ENCODE peak calls at places on chromosomes 16 and 17, in four cellular contexts. I is stomach, E is suprapubic skin, R is cardiac muscle cell. P is an unnamed sample. For H3K4me1, the result is how much of the 10 kb centered on the place peaks cover.

GRCh38 chr16:1960665-1961630 is 1.6 kb downstream of the NDUFB10 start:
- DNase-seq in I (no peak), E (no peak), R (no peak), P (no peak)

GRCh38 chr17:5078106-5079028 is at the start of gene ZFP3:
- DNase-seq in I (peak), E (peak), R (peak), P (peak)

GRCh38 chr16:58426960-58427359 is 34.7 kb downstream of the GINS3 start:
- DNase-seq in I (no peak), E (no peak), R (no peak), P (peak)

GRCh38 chr16:2985457-2985856 is 5.2 kb upstream of the PKMYT1 start:
- DNase-seq in I (no peak), E (no peak), R (no peak), P (peak)

GRCh38 chr17:49403514-49404289 is 11.0 kb downstream of the PHB1 start:
- DNase-seq in I (no peak), E (peak), R (no peak), P (no peak)

GRCh38 chr17:75273968-75274708 is 3.1 kb upstream of the MIF4GD start:
- DNase-seq in I (no peak), E (no peak), R (no peak), P (no peak)

GRCh38 chr17:12730931-12731521 is 58.3 kb upstream of the ARHGAP44 start:
- DNase-seq in I (peak), E (no peak), R (peak), P (peak)

GRCh38 chr17:48392836-48393235 is 37.2 kb downstream of the SKAP1 start:
- DNase-seq in I (no peak), E (no peak), R (no peak), P (no peak)

GRCh38 chr17:37176683-37177082 is 199.1 kb upstream of the C17orf78 start:
- DNase-seq in I (no peak), E (no peak), R (no peak), P (no peak)

GRCh38 chr17:74768069-74768762 is 7.9 kb downstream of the NAT9 start:
- DNase-seq in I (peak), E (no peak), R (no peak), P (peak)

GRCh38 chr16:23509763-23510153 is 536 bp downstream of the GGA2 start:
- DNase-seq in I (no peak), E (no peak), R (peak), P (peak)

GRCh38 chr16:11056090-11056988 is 112.0 kb downstream of the CLEC16A start:
- DNase-seq in I (no peak), E (no peak), R (no peak), P (no peak)

DNA sequence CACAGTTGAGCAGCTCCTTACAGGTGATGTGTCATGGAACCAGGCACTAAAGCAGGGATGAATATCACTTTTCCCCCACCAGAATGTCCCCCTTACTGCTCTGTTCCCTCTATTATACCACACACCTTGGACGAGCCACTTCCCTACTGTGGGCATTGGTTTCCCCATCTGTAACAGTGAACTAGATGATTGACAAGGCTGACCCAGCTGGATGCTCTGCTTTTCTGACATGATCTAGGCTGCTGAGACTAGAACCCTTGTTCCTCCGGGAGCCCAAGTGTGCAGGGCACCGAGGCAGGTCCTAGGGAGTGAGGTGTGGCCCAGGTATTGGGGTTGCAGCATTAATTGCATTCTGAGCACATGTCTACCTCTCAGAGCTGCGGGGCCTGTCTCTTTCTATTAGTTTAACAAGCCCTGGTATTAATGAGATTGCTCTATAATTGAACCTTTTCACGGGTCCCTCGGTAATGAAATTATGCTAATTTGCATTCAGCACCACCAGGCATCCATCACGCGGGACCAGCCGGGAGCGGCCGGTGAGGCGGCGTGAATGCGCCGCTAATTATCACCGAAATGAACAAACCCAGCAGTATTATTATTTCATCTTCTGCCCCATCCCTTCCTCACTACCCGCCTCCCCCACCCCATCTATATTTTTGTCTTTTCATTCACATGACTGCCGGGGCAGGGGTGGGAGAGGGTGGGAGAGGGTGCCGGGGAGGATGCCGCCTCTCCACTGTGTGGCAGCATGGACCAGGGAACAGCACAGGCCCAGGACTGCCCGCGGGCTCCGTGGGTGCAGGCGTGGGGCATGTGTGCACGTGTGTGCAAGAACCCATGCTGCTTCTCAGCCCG is 121.2 kb downstream of the CYLD start:
- DNase-seq in I (no peak), E (no peak), R (no peak), P (no peak)
- TF ChIP-seq CTCF in I (no peak), E (no peak), R (no peak), P (no peak)

GRCh38 chr16:14632693-14633569 is at the start of gene BFAR:
- DNase-seq in I (peak), E (peak), R (peak), P (peak)
- H3K4me1 ChIP-seq in I (under half), E (half or more), R (under half), P (half or more)

DNA sequence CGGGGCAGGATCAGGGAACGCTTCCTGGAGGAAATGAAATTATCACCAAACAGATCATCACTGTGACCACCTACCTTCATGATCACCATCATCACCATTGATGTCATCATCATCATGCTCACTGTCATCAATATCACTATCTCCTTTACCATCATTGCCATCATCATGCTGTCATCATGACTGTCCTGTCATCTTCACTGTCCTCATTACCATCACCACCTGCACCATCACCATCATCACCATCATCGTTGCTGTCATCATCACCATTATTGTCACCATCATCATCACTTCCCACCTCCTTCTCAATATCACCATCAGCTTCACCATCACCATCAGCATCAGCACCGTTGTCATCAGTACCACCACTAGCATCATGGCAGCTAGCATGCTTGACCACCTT is 65.3 kb downstream of the NTN1 start:
- DNase-seq in I (no peak), E (no peak), R (no peak), P (no peak)
- TF ChIP-seq CTCF in I (no peak), E (no peak), R (no peak), P (no peak)

GRCh38 chr16:53131363-53132071 is 76.7 kb downstream of the CHD9 start:
- DNase-seq in I (peak), E (peak), R (peak), P (peak)
- H3K4me1 ChIP-seq in I (under half), E (under half), R (under half), P (half or more)

GRCh38 chr16:26721290-26721689 is 345.4 kb upstream of the C16orf82 start:
- DNase-seq in I (no peak), E (no peak), R (no peak), P (no peak)

GRCh38 chr16:26715969-26716368 is 350.8 kb upstream of the C16orf82 start:
- DNase-seq in I (no peak), E (no peak), R (no peak), P (no peak)

GRCh38 chr16:26717826-26718225 is 348.9 kb upstream of the C16orf82 start:
- DNase-seq in I (no peak), E (no peak), R (no peak), P (no peak)
- TF ChIP-seq CTCF in I (no peak), E (no peak), R (no peak), P (no peak)

DNA sequence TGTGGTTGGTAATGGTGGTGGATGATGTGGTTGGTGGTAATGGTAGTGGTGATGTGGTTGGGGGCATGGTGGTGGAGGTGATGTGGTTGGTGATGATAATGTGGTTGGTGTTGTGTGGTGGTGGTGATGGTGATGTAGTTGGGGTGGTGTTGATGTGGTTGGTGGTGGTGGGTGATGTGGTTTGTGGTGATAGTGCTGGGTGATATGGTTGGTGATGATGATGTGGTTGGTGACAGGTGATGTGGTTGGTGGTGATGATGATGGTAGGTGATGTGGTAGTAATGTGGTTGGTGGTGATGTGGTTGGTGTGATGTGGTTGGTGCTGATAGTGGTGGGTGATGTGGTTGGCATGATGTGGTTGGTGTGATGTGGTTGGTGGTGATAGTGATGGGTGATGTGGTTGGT is 29.4 kb downstream of the BAHCC1 start:
- DNase-seq in I (no peak), E (no peak), R (no peak), P (no peak)
- H3K4me1 ChIP-seq in I (half or more), E (half or more), R (under half), P (half or more)

GRCh38 chr16:84312783-84313382 is 18.2 kb downstream of the WFDC1 start:
- DNase-seq in I (no peak), E (no peak), R (peak), P (no peak)
- TF ChIP-seq CTCF in I (no peak), E (no peak), R (no peak), P (no peak)

DNA sequence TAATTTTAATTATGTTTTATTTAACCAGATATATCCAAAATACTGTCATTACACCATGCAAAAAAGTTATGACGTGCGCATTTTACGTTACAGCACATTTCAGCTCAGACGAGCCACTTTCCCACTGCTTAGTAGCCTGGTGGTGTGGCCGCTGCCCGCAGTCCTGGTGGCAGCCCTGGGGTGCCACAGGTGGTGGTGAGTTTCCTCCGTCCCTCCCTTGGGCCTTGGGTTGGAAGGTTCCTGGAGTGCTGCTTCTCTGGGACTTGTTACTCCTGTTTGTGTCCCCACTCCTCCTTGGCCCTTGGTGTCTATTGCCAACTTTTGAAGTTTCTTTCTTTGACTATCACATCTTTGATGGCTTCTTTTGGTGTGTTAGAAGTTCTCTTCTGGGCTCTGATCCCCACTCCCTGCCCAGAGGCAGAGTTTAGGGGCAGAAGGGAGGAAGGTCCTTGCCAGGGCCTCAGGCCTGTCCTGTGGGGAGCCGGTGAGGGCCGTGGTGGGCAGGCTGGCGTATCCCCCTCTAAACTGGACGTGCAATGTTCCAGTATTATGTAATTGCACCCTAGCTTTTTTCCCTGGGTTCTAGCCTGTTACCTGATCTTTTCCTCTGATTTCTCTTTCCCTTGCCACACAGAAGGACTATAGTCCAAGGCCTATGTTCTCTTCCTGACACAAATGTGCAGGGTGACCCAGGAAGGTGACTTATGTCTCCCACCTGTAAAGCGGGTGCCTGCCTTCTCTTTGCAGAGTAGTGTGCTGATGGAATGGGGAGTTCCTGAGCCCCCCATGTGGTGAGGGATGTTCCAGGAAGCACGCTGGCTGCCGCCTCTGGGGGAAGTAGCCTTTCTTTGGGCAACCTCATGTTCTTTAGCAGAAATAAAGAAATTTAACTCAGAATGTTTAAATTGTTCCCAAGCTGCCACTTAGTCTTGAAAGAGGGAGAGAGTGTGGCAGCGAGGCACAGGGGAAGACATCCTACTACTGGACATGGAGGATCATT is 8.4 kb downstream of the MPRIP start:
- DNase-seq in I (peak), E (peak), R (no peak), P (no peak)
- H3K4me1 ChIP-seq in I (half or more), E (half or more), R (under half), P (half or more)

GRCh38 chr16:16144416-16144815 is 78.9 kb downstream of the ABCC6 start:
- DNase-seq in I (no peak), E (no peak), R (no peak), P (no peak)
- TF ChIP-seq CTCF in I (no peak), E (no peak), R (no peak), P (no peak)

DNA sequence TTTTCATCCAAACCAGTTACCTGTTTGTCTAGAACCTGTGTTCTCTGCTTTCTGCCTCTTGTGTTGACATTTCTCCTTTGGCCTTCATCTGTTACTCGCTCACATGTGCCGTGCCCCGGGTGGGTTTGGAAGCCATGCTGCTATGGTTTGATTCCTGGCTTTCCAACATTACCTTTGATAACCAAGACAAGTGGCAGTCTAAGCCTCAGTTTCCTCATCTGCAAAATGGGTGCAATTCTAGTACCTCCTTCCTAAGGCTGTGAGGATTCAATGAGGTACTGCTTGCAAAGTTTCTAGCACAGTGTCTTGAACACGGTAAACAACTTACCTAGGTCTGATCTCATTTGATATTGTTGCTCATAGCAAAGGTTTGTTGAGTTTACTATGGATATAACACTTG is 665.0 kb downstream of the WWOX start:
- DNase-seq in I (no peak), E (no peak), R (no peak), P (no peak)
- H3K4me1 ChIP-seq in I (under half), E (under half), R (under half), P (under half)